ENCODE peak calls at places on chromosomes 6 and 20, in seven cellular contexts. V, Y, O, M, T, J and I are unnamed samples.

GRCh38 chr6:4582506-4582905 is 193.7 kb upstream of the CDYL start:
- DNase-seq in V (no peak), Y (no peak), O (no peak), M (no peak), T (no peak), J (no peak), I (no peak)

GRCh38 chr6:135851442-135852271 is at the start of gene PDE7B:
- DNase-seq in V (peak; percentile 2), Y (peak; percentile 60), O (no peak), M (peak; percentile 84), T (no peak), J (peak; percentile 81), I (peak; percentile 95)

GRCh38 chr20:31698803-31699718 is 23.6 kb downstream of the BCL2L1 start:
- DNase-seq in V (no peak), Y (peak; percentile 94), O (no peak), M (peak; percentile 80), T (no peak), J (peak; percentile 87), I (no peak)

GRCh38 chr6:88536056-88536455 is 369.9 kb upstream of the CNR1 start:
- DNase-seq in V (no peak), Y (no peak), O (no peak), M (no peak), T (no peak), J (no peak), I (no peak)

GRCh38 chr20:61443541-61444126 is 191.6 kb downstream of the CDH4 start:
- DNase-seq in V (no peak), Y (no peak), O (no peak), M (no peak), T (no peak), J (no peak), I (no peak)

GRCh38 chr20:45467861-45468260 is 1.7 kb upstream of the WFDC2 start:
- DNase-seq in V (no peak), Y (peak; percentile 61), O (no peak), M (peak; percentile 76), T (peak; percentile 71), J (no peak), I (no peak)

GRCh38 chr6:28158318-28158717 is 16.6 kb downstream of the ZKSCAN8 start:
- DNase-seq in V (no peak), Y (no peak), O (no peak), M (no peak), T (no peak), J (no peak), I (no peak)

GRCh38 chr6:20092071-20092566 is 120.2 kb downstream of the MBOAT1 start:
- DNase-seq in V (no peak), Y (peak; percentile 83), O (no peak), M (peak; percentile 64), T (peak; percentile 14), J (peak; percentile 36), I (no peak)

GRCh38 chr20:31740208-31740607 is 1.1 kb downstream of the TPX2 start:
- DNase-seq in V (no peak), Y (no peak), O (no peak), M (no peak), T (no peak), J (peak; percentile 2), I (no peak)

GRCh38 chr20:33666293-33667244 is at the start of gene ACTL10:
- DNase-seq in V (peak; percentile 63), Y (peak; percentile 98), O (peak; percentile 95), M (peak; percentile 98), T (no peak), J (peak; percentile 98), I (peak; percentile 100)

GRCh38 chr20:46647469-46647868 is 3.8 kb downstream of the SLC13A3 start:
- DNase-seq in V (no peak), Y (peak; percentile 86), O (peak; percentile 15), M (no peak), T (no peak), J (no peak), I (no peak)

GRCh38 chr6:113073611-113074191 is 726.6 kb downstream of the RFPL4B start:
- DNase-seq in V (no peak), Y (no peak), O (no peak), M (no peak), T (no peak), J (no peak), I (no peak)

GRCh38 chr6:165010556-165011535 is 298.6 kb downstream of the C6orf118 start:
- DNase-seq in V (no peak), Y (no peak), O (no peak), M (no peak), T (no peak), J (no peak), I (no peak)

GRCh38 chr20:12207875-12208274 is 290.2 kb downstream of the BTBD3 start:
- DNase-seq in V (no peak), Y (no peak), O (no peak), M (no peak), T (no peak), J (peak; percentile 17), I (no peak)

GRCh38 chr6:1871936-1872335 is 262.2 kb downstream of the FOXC1 start:
- DNase-seq in V (no peak), Y (peak; percentile 78), O (no peak), M (no peak), T (no peak), J (no peak), I (no peak)

GRCh38 chr20:57397693-57398108 is 6.5 kb downstream of the RBM38 start:
- DNase-seq in V (peak; percentile 54), Y (no peak), O (peak; percentile 79), M (no peak), T (no peak), J (peak; percentile 40), I (peak; percentile 83)

GRCh38 chr6:134853111-134854055 is 96.5 kb downstream of the ALDH8A1 start:
- DNase-seq in V (no peak), Y (no peak), O (no peak), M (no peak), T (no peak), J (peak; percentile 97), I (no peak)

GRCh38 chr20:39112196-39112743 is 150.1 kb downstream of the DHX35 start:
- DNase-seq in V (no peak), Y (peak; percentile 3), O (no peak), M (peak; percentile 46), T (peak; percentile 50), J (peak; percentile 29), I (no peak)

GRCh38 chr6:3273707-3274521 is 15.2 kb downstream of the PSMG4 start:
- DNase-seq in V (no peak), Y (no peak), O (no peak), M (no peak), T (no peak), J (no peak), I (peak; percentile 52)

GRCh38 chr6:105211831-105212230 is 32.0 kb upstream of the POPDC3 start:
- DNase-seq in V (no peak), Y (no peak), O (no peak), M (no peak), T (no peak), J (no peak), I (no peak)

GRCh38 chr6:170459451-170459850 is 93.7 kb downstream of the PSMB1 start:
- DNase-seq in V (no peak), Y (no peak), O (peak; percentile 71), M (no peak), T (no peak), J (peak; percentile 54), I (no peak)

GRCh38 chr20:1375515-1375914 is 17.3 kb downstream of the FKBP1A start:
- DNase-seq in V (no peak), Y (no peak), O (no peak), M (no peak), T (no peak), J (no peak), I (no peak)

GRCh38 chr6:93176070-93176469 is 243.3 kb downstream of the EPHA7 start:
- DNase-seq in V (no peak), Y (no peak), O (no peak), M (no peak), T (no peak), J (no peak), I (no peak)

GRCh38 chr20:5070081-5070480 is 49.7 kb downstream of the PCNA start:
- DNase-seq in V (no peak), Y (no peak), O (no peak), M (no peak), T (no peak), J (no peak), I (no peak)

GRCh38 chr6:136647363-136647763 is 97.1 kb upstream of the MAP7 start:
- DNase-seq in V (peak; percentile 23), Y (no peak), O (peak; percentile 57), M (no peak), T (no peak), J (peak; percentile 81), I (no peak)

GRCh38 chr20:61983965-61984364 is 81.7 kb downstream of the TAF4 start:
- DNase-seq in V (no peak), Y (no peak), O (no peak), M (no peak), T (no peak), J (no peak), I (no peak)

GRCh38 chr20:63125581-63125892 is 90.4 kb downstream of the YTHDF1 start:
- DNase-seq in V (no peak), Y (no peak), O (no peak), M (no peak), T (no peak), J (no peak), I (no peak)

GRCh38 chr6:45483021-45483420 is 105.3 kb upstream of the SUPT3H start:
- DNase-seq in V (no peak), Y (no peak), O (no peak), M (no peak), T (no peak), J (no peak), I (no peak)

GRCh38 chr6:104548297-104548696 is 311.4 kb downstream of the HACE1 start:
- DNase-seq in V (no peak), Y (no peak), O (no peak), M (no peak), T (no peak), J (no peak), I (no peak)

GRCh38 chr6:21241231-21242130 is 352.1 kb upstream of the SOX4 start:
- DNase-seq in V (no peak), Y (no peak), O (no peak), M (no peak), T (no peak), J (no peak), I (no peak)

GRCh38 chr6:92114797-92115196 is 1304.6 kb downstream of the EPHA7 start:
- DNase-seq in V (no peak), Y (no peak), O (no peak), M (no peak), T (no peak), J (no peak), I (no peak)